ENCODE peak calls at places on chromosomes 11 and 22, in nine cellular contexts. R, F, H, C, Z, W, J, S and N are unnamed samples.

GRCh38 chr22:39661842-39662676 is 91.5 kb downstream of the CACNA1I start:
- DNase-seq in Z (peak), S (peak), R (no peak), W (no peak), J (no peak), H (peak), F (peak), C (no peak), N (peak)

GRCh38 chr11:77054018-77054417 is 12.8 kb upstream of the CAPN5 start:
- DNase-seq in C (no peak), Z (no peak), F (no peak), H (peak), J (no peak), R (no peak), S (no peak), W (no peak), N (no peak)

GRCh38 chr11:1139441-1140066 is 18.2 kb upstream of the MUC5AC start:
- DNase-seq in H (no peak), R (peak), W (no peak), F (no peak), C (peak), Z (no peak), J (peak), S (no peak), N (no peak)

GRCh38 chr11:126514061-126514713 is 158.7 kb downstream of the ST3GAL4 start:
- DNase-seq in C (no peak), R (peak), J (no peak), H (no peak), F (no peak), W (no peak), S (no peak), Z (no peak), N (no peak)

GRCh38 chr11:19345519-19345847 is 104.7 kb upstream of the E2F8 start:
- DNase-seq in W (no peak), F (no peak), S (peak), Z (no peak), H (peak), R (peak), J (no peak), C (no peak), N (no peak)

GRCh38 chr22:28883917-28884753 is 763 bp downstream of the ZNRF3 start:
- DNase-seq in J (peak), F (peak), C (peak), S (peak), R (peak), Z (peak), H (peak), W (peak), N (peak)

GRCh38 chr11:13160745-13161144 is 116.8 kb upstream of the BMAL1 start:
- DNase-seq in H (no peak), Z (peak), S (peak), W (no peak), R (no peak), F (no peak), C (no peak), J (no peak), N (no peak)

GRCh38 chr11:58914821-58915543 is 24.3 kb upstream of the GLYATL1 start:
- DNase-seq in W (no peak), J (peak), C (no peak), H (no peak), R (peak), Z (no peak), F (no peak), S (no peak), N (no peak)

GRCh38 chr11:36376315-36376887 is 80.3 kb downstream of the PRR5L start:
- DNase-seq in W (peak), J (peak), R (peak), S (peak), F (peak), Z (no peak), H (peak), C (no peak), N (no peak)

GRCh38 chr11:113384551-113384950 is 3.0 kb upstream of the ANKK1 start:
- DNase-seq in S (no peak), R (peak), H (no peak), W (no peak), C (peak), F (no peak), Z (peak), J (peak), N (no peak)

GRCh38 chr11:100869328-100869727 is 182.2 kb downstream of the ARHGAP42 start:
- DNase-seq in C (no peak), Z (no peak), W (no peak), J (no peak), R (no peak), F (no peak), S (no peak), H (no peak), N (no peak)

GRCh38 chr11:75281469-75282095 is 41.0 kb downstream of the TPBGL start:
- DNase-seq in H (no peak), F (no peak), C (no peak), R (no peak), W (no peak), Z (no peak), S (no peak), J (no peak), N (no peak)

GRCh38 chr11:110086892-110087309 is 6.3 kb upstream of the ZC3H12C start:
- DNase-seq in J (peak), R (peak), W (no peak), S (no peak), F (no peak), Z (no peak), C (peak), H (no peak), N (no peak)

GRCh38 chr22:27654536-27655445 is 146.8 kb downstream of the MN1 start:
- DNase-seq in J (no peak), F (peak), R (no peak), H (peak), C (no peak), S (peak), W (no peak), Z (no peak), N (no peak)

GRCh38 chr11:45659031-45659817 is 6.2 kb downstream of the CHST1 start:
- DNase-seq in W (no peak), Z (no peak), H (no peak), C (no peak), J (no peak), R (no peak), F (no peak), S (no peak), N (no peak)

GRCh38 chr11:70481625-70482528 is 83.5 kb downstream of the CTTN start:
- DNase-seq in F (no peak), C (peak), H (no peak), J (peak), W (peak), S (no peak), Z (no peak), R (peak), N (no peak)

GRCh38 chr11:71454470-71455113 is 1.6 kb downstream of the NADSYN1 start:
- DNase-seq in C (no peak), F (peak), W (no peak), S (no peak), R (no peak), H (no peak), J (no peak), Z (no peak), N (no peak)

GRCh38 chr11:88051386-88051785 is 123.9 kb downstream of the RAB38 start:
- DNase-seq in S (no peak), R (peak), Z (no peak), C (no peak), F (no peak), W (no peak), H (no peak), J (peak), N (no peak)

GRCh38 chr22:21042978-21043855 is 2.5 kb upstream of the LRRC74B start:
- DNase-seq in S (no peak), Z (no peak), R (no peak), J (no peak), H (no peak), F (no peak), C (no peak), W (no peak), N (no peak)

GRCh38 chr22:33932997-33933396 is 12.7 kb upstream of the LARGE1 start:
- DNase-seq in R (no peak), C (no peak), F (no peak), H (no peak), W (no peak), J (no peak), Z (no peak), S (no peak), N (no peak)

GRCh38 chr11:35330924-35331323 is 88.4 kb downstream of the SLC1A2 start:
- DNase-seq in C (no peak), S (no peak), W (no peak), R (no peak), F (no peak), H (no peak), J (no peak), Z (no peak), N (no peak)

GRCh38 chr22:44074286-44074984 is 50.3 kb downstream of the PARVB start:
- DNase-seq in F (no peak), J (no peak), C (no peak), Z (no peak), H (no peak), W (no peak), R (no peak), S (peak), N (no peak)

GRCh38 chr11:47359586-47359985 is 7.1 kb upstream of the MYBPC3 start:
- DNase-seq in Z (no peak), J (no peak), F (no peak), S (no peak), R (no peak), C (no peak), W (no peak), H (no peak), N (no peak)
- TF ChIP-seq CTCF in Z (no peak), J (no peak), F (no peak), S (no peak), R (no peak), C (no peak), W (no peak), H (no peak), N (no peak)

GRCh38 chr11:102309621-102310541 is 7.4 kb upstream of the BIRC3 start:
- DNase-seq in F (no peak), H (peak), Z (no peak), S (peak), R (no peak), J (no peak), W (no peak), C (no peak), N (no peak)
- TF ChIP-seq CTCF in F (no peak), H (peak), Z (no peak), S (peak), R (no peak), J (no peak), W (no peak), C (peak), N (no peak)

GRCh38 chr22:19432092-19432844 is at the start of gene MRPL40:
- DNase-seq in J (peak), Z (peak), W (peak), H (peak), S (peak), R (peak), F (peak), C (peak), N (peak)
- TF ChIP-seq CTCF in J (no peak), Z (no peak), W (peak), H (no peak), S (peak), R (no peak), F (no peak), C (no peak), N (no peak)

GRCh38 chr11:68855205-68855978 is 13.7 kb upstream of the CPT1A start:
- DNase-seq in F (peak), W (peak), C (no peak), R (peak), H (peak), Z (no peak), J (peak), S (peak), N (peak)
- TF ChIP-seq CTCF in F (peak), W (no peak), C (no peak), R (no peak), H (peak), Z (no peak), J (no peak), S (peak), N (no peak)

GRCh38 chr11:10181811-10182210 is 112.2 kb downstream of the SBF2 start:
- DNase-seq in H (no peak), R (peak), F (no peak), Z (no peak), W (no peak), J (peak), S (no peak), C (no peak), N (no peak)
- TF ChIP-seq CTCF in H (peak), R (no peak), F (no peak), Z (no peak), W (peak), J (peak), S (peak), C (no peak), N (no peak)

DNA sequence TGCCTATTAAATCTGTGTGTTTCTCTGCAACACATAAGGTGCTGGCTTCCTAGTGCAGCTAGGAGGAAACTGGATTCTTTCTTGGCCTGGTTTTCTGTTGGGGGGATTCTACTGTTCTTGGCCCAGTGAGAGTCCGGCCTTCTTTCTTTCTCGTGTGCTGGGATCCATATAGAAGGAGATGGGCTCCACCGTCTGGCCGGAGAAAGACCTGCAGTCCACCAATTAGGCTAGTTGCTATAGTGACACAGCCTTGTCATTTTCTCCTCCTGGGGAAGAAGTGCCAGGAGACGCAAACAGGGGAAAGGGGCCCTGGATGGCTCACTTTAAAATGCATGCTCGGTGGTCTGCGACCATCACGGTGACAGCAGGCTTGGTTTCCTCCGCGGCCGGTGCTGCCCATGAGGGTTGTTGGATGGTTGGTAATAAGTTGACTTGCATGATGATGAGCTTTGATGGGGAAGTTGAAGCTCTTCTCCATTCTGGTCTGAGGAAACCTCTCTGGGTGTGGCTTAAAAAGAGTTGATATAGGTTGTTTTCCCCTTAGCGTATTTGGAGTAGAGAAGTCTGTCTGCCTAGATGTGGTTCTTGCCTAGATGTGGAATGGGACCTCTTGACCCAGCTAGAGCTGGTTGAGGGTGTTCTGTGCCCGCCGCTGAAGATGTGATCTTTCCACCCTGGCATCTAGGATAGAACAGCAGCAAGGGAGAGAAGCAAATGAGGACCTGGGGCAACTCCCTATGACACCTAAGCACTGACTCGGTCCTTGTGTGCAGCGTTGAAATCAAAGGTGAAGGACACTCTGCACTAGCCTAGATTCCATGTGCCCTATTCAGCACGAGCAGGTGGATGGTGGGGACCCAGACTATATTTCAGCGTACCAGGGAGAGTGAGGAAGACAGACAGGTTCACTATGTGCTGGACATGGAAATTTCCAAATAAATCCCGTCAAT is 1335.0 kb downstream of the BRD1 start:
- DNase-seq in H (peak), R (peak), Z (peak), F (peak), J (peak), W (peak), S (peak), C (peak), N (peak)
- TF ChIP-seq CTCF in H (peak), R (peak), Z (no peak), F (peak), J (peak), W (peak), S (peak), C (peak), N (peak)

DNA sequence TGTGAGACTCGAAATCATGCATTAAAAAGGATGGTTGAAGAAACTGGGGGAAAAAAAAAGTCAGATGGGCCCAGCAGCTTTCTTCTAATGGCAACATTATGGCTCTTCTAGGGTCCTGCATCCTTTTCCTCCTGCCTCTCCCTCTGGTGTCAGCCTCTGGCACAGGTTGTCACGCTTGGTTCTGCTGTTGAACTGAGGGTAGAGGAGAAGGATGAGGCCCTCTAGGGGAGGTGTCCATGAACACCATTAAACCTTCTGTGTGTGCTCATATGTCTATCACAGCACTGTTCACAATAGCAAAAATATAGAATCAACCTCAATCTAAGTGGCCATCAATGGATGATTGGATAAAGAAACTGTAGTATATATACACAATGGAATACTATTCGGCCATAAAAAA is 36.0 kb downstream of the BUD13 start:
- DNase-seq in W (no peak), H (peak), R (no peak), C (no peak), S (no peak), Z (no peak), F (no peak), J (no peak), N (no peak)
- TF ChIP-seq CTCF in W (no peak), H (peak), R (no peak), C (peak), S (no peak), Z (no peak), F (no peak), J (no peak), N (no peak)